ENCODE peak calls at places on chromosomes 6 and 20, in eight cellular contexts. Z, P, V, W, G, K, R and Y are unnamed samples.

GRCh38 chr6:167550936-167551633 is 226.2 kb downstream of the TTLL2 start:
- ATAC-seq in G (peak; percentile 78), V (no peak), W (peak; percentile 96), K (no peak), Z (no peak), R (peak; percentile 78), P (peak; percentile 83), Y (no peak)

GRCh38 chr6:108779521-108779920 is 68.7 kb upstream of the ARMC2 start:
- ATAC-seq in W (no peak), V (no peak), P (no peak), K (no peak), R (no peak), Z (no peak), G (no peak), Y (no peak)

GRCh38 chr20:35539756-35540212 is 2.1 kb upstream of the ERGIC3 start:
- ATAC-seq in Z (no peak), P (peak; percentile 12), R (peak; percentile 42), V (peak; percentile 43), G (no peak), K (no peak), W (no peak), Y (no peak)

GRCh38 chr6:105803439-105803838 is 282.7 kb upstream of the PRDM1 start:
- ATAC-seq in Z (no peak), P (no peak), G (no peak), W (no peak), V (no peak), R (no peak), K (no peak), Y (peak; percentile 49)

GRCh38 chr6:118511930-118512715 is 36.0 kb upstream of the PLN start:
- ATAC-seq in G (peak; percentile 45), K (no peak), R (no peak), P (no peak), V (no peak), Z (no peak), W (no peak), Y (no peak)

GRCh38 chr6:14661188-14661587 is 543.6 kb downstream of the CD83 start:
- ATAC-seq in G (no peak), P (no peak), R (no peak), W (no peak), V (no peak), Z (no peak), K (peak; percentile 79), Y (peak; percentile 50)

GRCh38 chr6:159461266-159461665 is 231.8 kb downstream of the SOD2 start:
- ATAC-seq in V (no peak), W (no peak), R (no peak), Z (no peak), K (no peak), P (no peak), G (no peak), Y (no peak)

GRCh38 chr20:4569092-4569491 is 152.6 kb upstream of the PRND start:
- ATAC-seq in W (no peak), P (no peak), G (no peak), V (no peak), R (no peak), Z (no peak), K (no peak), Y (no peak)

GRCh38 chr6:2581611-2582010 is 169.1 kb downstream of the MYLK4 start:
- ATAC-seq in G (no peak), V (no peak), W (no peak), K (no peak), Z (no peak), P (no peak), R (no peak), Y (no peak)

GRCh38 chr20:8183526-8183925 is 51.5 kb downstream of the PLCB1 start:
- ATAC-seq in K (no peak), Z (no peak), G (no peak), P (no peak), V (no peak), W (no peak), R (no peak), Y (no peak)

GRCh38 chr6:26581164-26581915 is 15.4 kb upstream of the ABT1 start:
- ATAC-seq in K (no peak), P (no peak), V (no peak), G (no peak), R (no peak), Z (no peak), W (no peak), Y (no peak)

GRCh38 chr20:49165611-49166010 is 22.5 kb downstream of the STAU1 start:
- ATAC-seq in K (no peak), R (no peak), W (no peak), P (no peak), V (no peak), G (no peak), Z (no peak), Y (no peak)

GRCh38 chr20:38581013-38581412 is at the start of gene ADIG:
- ATAC-seq in V (no peak), W (peak; percentile 45), R (peak; percentile 23), G (peak; percentile 86), Z (peak; percentile 42), P (peak; percentile 43), K (no peak), Y (peak; percentile 89)

GRCh38 chr6:37130704-37131103 is 39.2 kb upstream of the PIM1 start:
- ATAC-seq in P (peak; percentile 78), W (no peak), G (peak; percentile 66), Z (no peak), K (no peak), V (no peak), R (peak; percentile 67), Y (peak; percentile 78)

GRCh38 chr6:149323353-149323752 is 5.8 kb downstream of the TAB2 start:
- ATAC-seq in P (no peak), W (no peak), Z (no peak), V (no peak), R (no peak), G (no peak), K (no peak), Y (no peak)

GRCh38 chr6:56683882-56684281 is 41.2 kb upstream of the DST start:
- ATAC-seq in K (no peak), G (peak; percentile 99), P (peak; percentile 86), Z (peak; percentile 91), R (peak; percentile 91), W (peak; percentile 76), V (no peak), Y (peak; percentile 93)

GRCh38 chr6:105645166-105645565 is 242.3 kb upstream of the PREP start:
- ATAC-seq in K (no peak), W (no peak), Z (no peak), P (no peak), G (no peak), V (no peak), R (peak; percentile 22), Y (no peak)

GRCh38 chr6:133774356-133774755 is 114.6 kb upstream of the TCF21 start:
- ATAC-seq in R (no peak), P (no peak), Z (no peak), G (no peak), W (no peak), K (no peak), V (no peak), Y (no peak)

GRCh38 chr6:41306187-41306854 is 19.8 kb upstream of the TREM1 start:
- ATAC-seq in P (peak; percentile 71), R (peak; percentile 84), W (no peak), Z (peak; percentile 53), V (no peak), K (no peak), G (no peak), Y (peak; percentile 39)

GRCh38 chr6:56235245-56235644 is 12.1 kb downstream of the COL21A1 start:
- ATAC-seq in R (peak; percentile 81), K (no peak), G (peak; percentile 68), W (peak; percentile 25), P (no peak), Z (peak; percentile 82), V (no peak), Y (peak; percentile 82)

GRCh38 chr6:127221201-127221600 is 45.5 kb upstream of the RNF146 start:
- ATAC-seq in V (no peak), W (peak; percentile 93), R (no peak), P (no peak), G (no peak), K (no peak), Z (no peak), Y (no peak)

GRCh38 chr6:156905801-156906200 is 128.6 kb downstream of the ARID1B start:
- ATAC-seq in V (no peak), K (no peak), P (no peak), Z (peak; percentile 70), R (no peak), W (no peak), G (no peak), Y (no peak)

GRCh38 chr6:36578030-36578825 is 15.9 kb upstream of the SRSF3 start:
- ATAC-seq in Z (no peak), V (no peak), G (no peak), W (no peak), R (no peak), P (no peak), K (no peak), Y (no peak)

GRCh38 chr20:10591956-10592521 is 81.8 kb downstream of the JAG1 start:
- ATAC-seq in W (peak; percentile 76), V (no peak), K (no peak), G (no peak), P (no peak), R (peak; percentile 10), Z (peak; percentile 27), Y (no peak)

GRCh38 chr6:39037707-39038106 is 10.9 kb upstream of the GLP1R start:
- ATAC-seq in G (no peak), Z (no peak), W (no peak), P (no peak), K (no peak), R (no peak), V (no peak), Y (no peak)

GRCh38 chr6:167574431-167575097 is 249.7 kb downstream of the TTLL2 start:
- ATAC-seq in K (no peak), R (peak; percentile 34), G (peak; percentile 75), V (no peak), Z (no peak), W (peak; percentile 75), P (no peak), Y (no peak)

GRCh38 chr6:42197574-42198362 is 3.0 kb upstream of the GUCA1B start:
- ATAC-seq in K (peak; percentile 42), W (no peak), Z (peak; percentile 82), G (peak; percentile 50), V (peak; percentile 36), R (peak; percentile 52), P (peak; percentile 75), Y (peak; percentile 14)

GRCh38 chr6:89787660-89788338 is 31.8 kb downstream of the MDN1 start:
- ATAC-seq in G (no peak), K (no peak), V (no peak), W (no peak), P (peak; percentile 89), Z (no peak), R (peak; percentile 94), Y (no peak)

GRCh38 chr6:103081126-103081525 is 1687.6 kb downstream of the GRIK2 start:
- ATAC-seq in K (no peak), W (no peak), P (no peak), R (no peak), V (no peak), G (no peak), Z (no peak), Y (no peak)

GRCh38 chr6:9140181-9140580 is 704.8 kb upstream of the SLC35B3 start:
- ATAC-seq in Z (peak; percentile 72), V (no peak), P (peak; percentile 62), R (peak; percentile 80), K (no peak), W (no peak), G (no peak), Y (peak; percentile 71)

GRCh38 chr6:138031850-138032249 is 75.4 kb downstream of the PERP start:
- ATAC-seq in K (no peak), G (peak; percentile 40), R (no peak), W (no peak), Z (no peak), P (no peak), V (peak; percentile 20), Y (peak; percentile 30)

GRCh38 chr20:41168281-41169183 is 31.2 kb downstream of the PLCG1 start:
- ATAC-seq in G (no peak), W (no peak), P (no peak), K (no peak), Z (no peak), R (no peak), V (no peak), Y (no peak)